ENCODE peak calls at places on chromosomes 2 and 18, in five cellular contexts. J, U, E, B and Q are unnamed samples.

GRCh38 chr2:216724190-216724589 is 28.8 kb upstream of the IGFBP5 start:
- DNase-seq in J (no peak), U (no peak), E (no peak), B (no peak), Q (no peak)

GRCh38 chr2:38866773-38867443 is 8.8 kb downstream of the DHX57 start:
- DNase-seq in J (no peak), U (no peak), E (no peak), B (no peak), Q (no peak)

GRCh38 chr2:214772443-214773034 is 36.9 kb downstream of the BARD1 start:
- DNase-seq in J (no peak), U (no peak), E (no peak), B (no peak), Q (no peak)

GRCh38 chr18:44915661-44916060 is 235.0 kb downstream of the SETBP1 start:
- DNase-seq in J (no peak), U (no peak), E (no peak), B (no peak), Q (no peak)

GRCh38 chr2:26432856-26433255 is 31.1 kb downstream of the DRC1 start:
- DNase-seq in J (no peak), U (no peak), E (no peak), B (no peak), Q (no peak)

GRCh38 chr2:96325884-96326255 is 753 bp downstream of the ITPRIPL1 start:
- DNase-seq in J (no peak), U (no peak), E (no peak), B (no peak), Q (no peak)

GRCh38 chr18:38427234-38427633 is 861.6 kb upstream of the CELF4 start:
- DNase-seq in J (peak), U (no peak), E (no peak), B (no peak), Q (no peak)

GRCh38 chr2:113277474-113278072 is 1.1 kb downstream of the PAX8 start:
- DNase-seq in J (peak), U (no peak), E (no peak), B (no peak), Q (no peak)

GRCh38 chr2:161077367-161078210 is 82.6 kb upstream of the TANK start:
- DNase-seq in J (no peak), U (no peak), E (no peak), B (no peak), Q (no peak)

GRCh38 chr2:216146573-216146972 is 37.4 kb downstream of the XRCC5 start:
- DNase-seq in J (no peak), U (no peak), E (no peak), B (no peak), Q (no peak)